ENCODE peak calls at places on chromosomes 6 and 20, in five cellular contexts. L, Q, J, E and N are unnamed samples.
A peak's percentile ranks its signal among the peaks of the same experiment; 100 is the strongest.

GRCh38 chr6:106609699-106610098 is 19.6 kb downstream of the RTN4IP1 start:
- DNase-seq in L (peak; percentile 21), Q (peak; percentile 32), J (no peak), E (peak; percentile 57), N (no peak)

GRCh38 chr20:1320016-1320415 is 8.9 kb downstream of the SDCBP2 start:
- DNase-seq in L (no peak), Q (no peak), J (no peak), E (no peak), N (no peak)

GRCh38 chr20:24694727-24695528 is 225.5 kb downstream of the SYNDIG1 start:
- DNase-seq in L (no peak), Q (no peak), J (no peak), E (peak; percentile 23), N (no peak)

GRCh38 chr6:138205437-138206094 is 12.7 kb downstream of the PBOV1 start:
- DNase-seq in L (no peak), Q (no peak), J (no peak), E (no peak), N (no peak)

GRCh38 chr6:109347779-109348178 is 34.5 kb downstream of the CD164 start:
- DNase-seq in L (no peak), Q (peak; percentile 26), J (no peak), E (no peak), N (no peak)

GRCh38 chr6:130115036-130115435 is 96.7 kb downstream of the L3MBTL3 start:
- DNase-seq in L (no peak), Q (no peak), J (no peak), E (no peak), N (no peak)

GRCh38 chr20:58634818-58635665 is 16.0 kb upstream of the STX16 start:
- DNase-seq in L (no peak), Q (peak; percentile 56), J (no peak), E (peak; percentile 22), N (no peak)

GRCh38 chr20:46638367-46639274 is 12.6 kb downstream of the SLC13A3 start:
- DNase-seq in L (no peak), Q (no peak), J (no peak), E (no peak), N (no peak)

GRCh38 chr6:155185544-155185943 is 78.3 kb upstream of the CLDN20 start:
- DNase-seq in L (peak; percentile 23), Q (no peak), J (no peak), E (peak; percentile 78), N (no peak)

GRCh38 chr6:77298298-77298697 is 165.0 kb downstream of the HTR1B start:
- DNase-seq in L (no peak), Q (no peak), J (no peak), E (no peak), N (no peak)

GRCh38 chr6:45586216-45587171 is 208.8 kb upstream of the SUPT3H start:
- DNase-seq in L (no peak), Q (peak; percentile 5), J (peak; percentile 88), E (no peak), N (peak; percentile 54)

GRCh38 chr6:125670586-125670985 is 78.8 kb upstream of the HEY2 start:
- DNase-seq in L (no peak), Q (no peak), J (no peak), E (no peak), N (no peak)

GRCh38 chr6:137369135-137369534 is 125.1 kb downstream of the OLIG3 start:
- DNase-seq in L (no peak), Q (no peak), J (no peak), E (no peak), N (no peak)

GRCh38 chr6:145839653-145840052 is 25.1 kb upstream of the FBXO30 start:
- DNase-seq in L (no peak), Q (no peak), J (no peak), E (no peak), N (no peak)

GRCh38 chr6:97068211-97068610 is 143.7 kb downstream of the KLHL32 start:
- DNase-seq in L (peak; percentile 12), Q (peak; percentile 43), J (no peak), E (no peak), N (no peak)

GRCh38 chr6:97069363-97069762 is 144.8 kb downstream of the KLHL32 start:
- DNase-seq in L (no peak), Q (no peak), J (no peak), E (no peak), N (no peak)

GRCh38 chr6:97067045-97067444 is 142.5 kb downstream of the KLHL32 start:
- DNase-seq in L (no peak), Q (no peak), J (no peak), E (no peak), N (no peak)

GRCh38 chr6:97064578-97064977 is 140.1 kb downstream of the KLHL32 start:
- DNase-seq in L (no peak), Q (no peak), J (no peak), E (no peak), N (no peak)

GRCh38 chr6:97066056-97066455 is 141.5 kb downstream of the KLHL32 start:
- DNase-seq in L (no peak), Q (no peak), J (no peak), E (no peak), N (no peak)
- H3K4me3 ChIP-seq in L (no peak overlapping the region), Q (no peak overlapping the region), J (no peak overlapping the region), E (no peak overlapping the region), N (no peak overlapping the region)

GRCh38 chr20:51398083-51398482 is 144.4 kb downstream of the NFATC2 start:
- DNase-seq in L (no peak), Q (no peak), J (no peak), E (no peak), N (no peak)
- H3K4me1 ChIP-seq in L (no peaks in the 10 kb centered on the region), Q (no peaks in the 10 kb centered on the region), J (peaks cover 45% of the 10 kb centered on the region), E (peaks cover 21% of the 10 kb centered on the region), N (peaks cover 51% of the 10 kb centered on the region)

GRCh38 chr20:48949304-48950170 is 28.0 kb downstream of the ARFGEF2 start:
- DNase-seq in L (no peak), Q (peak; percentile 61), J (no peak), E (peak; percentile 89), N (no peak)

GRCh38 chr20:48952656-48953055 is 31.1 kb downstream of the ARFGEF2 start:
- DNase-seq in L (no peak), Q (no peak), J (no peak), E (no peak), N (no peak)

GRCh38 chr20:48951041-48951440 is 29.5 kb downstream of the ARFGEF2 start:
- DNase-seq in L (no peak), Q (no peak), J (no peak), E (no peak), N (no peak)

GRCh38 chr20:48953653-48954052 is 32.1 kb downstream of the ARFGEF2 start:
- DNase-seq in L (no peak), Q (no peak), J (no peak), E (no peak), N (no peak)

DNA sequence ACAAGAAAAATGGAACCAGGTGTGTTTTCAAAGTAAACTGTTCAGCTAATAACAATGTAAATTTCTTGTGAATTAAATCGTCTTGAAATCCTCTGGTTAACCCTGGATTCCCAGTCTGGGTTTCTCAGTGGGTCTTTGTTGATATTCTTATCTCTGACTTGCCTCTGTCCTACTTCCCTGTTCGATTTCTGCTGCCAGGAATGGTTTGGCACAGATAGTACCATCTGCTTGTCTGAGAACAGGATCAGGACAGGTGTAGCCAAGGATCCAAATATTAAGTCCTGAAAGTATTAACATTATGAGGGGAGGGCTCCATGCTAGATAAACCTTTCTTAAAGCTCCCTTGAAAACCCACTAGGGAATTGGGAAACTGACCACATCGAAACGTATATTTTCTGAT is 30.1 kb downstream of the ARFGEF2 start:
- DNase-seq in L (no peak), Q (no peak), J (no peak), E (no peak), N (no peak)
- H3K36me3 ChIP-seq in L (peaks cover 24% of the 10 kb centered on the region), Q (peaks cover 78% of the 10 kb centered on the region), J (peaks cover 63% of the 10 kb centered on the region), E (peaks cover 52% of the 10 kb centered on the region), N (peaks cover 57% of the 10 kb centered on the region)

DNA sequence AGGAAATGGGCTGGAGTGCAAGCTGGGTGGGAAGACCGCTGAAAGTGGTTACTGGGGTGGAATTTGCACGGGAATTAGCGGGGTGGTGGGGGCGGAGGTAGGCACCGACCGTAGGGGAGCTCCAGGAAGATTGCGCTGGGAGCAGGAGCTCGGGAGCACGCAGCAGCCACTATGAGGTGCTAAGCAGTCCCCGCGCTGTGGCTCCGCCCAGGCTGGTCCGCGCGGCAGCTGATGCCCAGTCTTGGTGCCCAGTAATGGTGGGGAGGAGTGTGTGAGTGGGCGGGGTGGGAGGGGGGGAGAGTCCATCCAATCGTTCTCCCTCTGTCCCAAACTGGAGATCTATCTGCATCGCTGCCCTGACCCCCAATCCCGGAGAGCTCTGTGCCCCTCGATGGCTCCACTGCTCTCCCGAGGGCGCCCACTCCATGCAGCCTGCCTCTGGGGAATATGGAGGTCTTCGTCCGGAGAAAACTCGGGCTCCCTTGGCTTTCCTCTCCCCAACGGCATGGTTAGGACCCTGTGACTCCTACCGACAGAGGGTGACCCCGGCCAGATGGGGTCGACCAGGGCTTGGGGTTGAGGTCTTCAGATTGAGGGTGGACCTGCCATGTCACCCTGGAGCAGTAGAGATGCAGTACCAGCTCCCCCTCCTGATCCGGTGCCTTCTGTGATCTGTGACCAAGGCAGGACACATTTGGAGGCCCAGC is 5.3 kb downstream of the TP53TG5 start:
- DNase-seq in L (no peak), Q (no peak), J (no peak), E (no peak), N (no peak)
- H3K4me3 ChIP-seq in L (no peak overlapping the region), Q (no peak overlapping the region), J (peak overlapping the region; percentile 79), E (peak overlapping the region; percentile 10), N (peak overlapping the region; percentile 64)

DNA sequence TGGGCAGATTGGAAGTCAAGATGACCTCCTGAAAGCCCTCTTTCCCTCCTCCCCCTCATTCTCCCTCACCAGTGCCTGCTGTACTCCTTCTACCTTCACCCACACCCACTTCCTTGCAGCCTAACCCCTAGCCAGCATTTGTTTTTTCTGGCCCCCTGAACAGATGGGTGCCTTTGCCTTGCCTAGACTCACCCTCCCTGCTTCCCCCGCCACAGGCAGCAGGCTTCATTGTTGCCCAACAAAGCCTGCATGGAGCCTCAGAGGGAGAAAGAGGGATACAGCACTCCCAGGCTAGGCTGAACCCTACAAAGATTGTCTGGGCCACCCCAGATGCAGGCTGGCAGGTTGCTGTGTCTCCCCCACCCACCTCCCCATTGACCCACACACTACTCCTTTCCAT is 2.7 kb downstream of the MOCS1 start:
- DNase-seq in L (no peak), Q (no peak), J (no peak), E (no peak), N (no peak)
- H3K4me1 ChIP-seq in L (peaks cover 23% of the 10 kb centered on the region), Q (peaks cover 6% of the 10 kb centered on the region), J (peaks cover 10% of the 10 kb centered on the region), E (peaks cover 57% of the 10 kb centered on the region), N (no peaks in the 10 kb centered on the region)

GRCh38 chr6:147278891-147279290 is 74.7 kb downstream of the STXBP5 start:
- DNase-seq in L (no peak), Q (no peak), J (no peak), E (no peak), N (no peak)
- H3K36me3 ChIP-seq in L (peaks cover 4% of the 10 kb centered on the region), Q (peaks cover 93% of the 10 kb centered on the region), J (no peaks in the 10 kb centered on the region), E (peaks cover 4% of the 10 kb centered on the region), N (peaks cover 14% of the 10 kb centered on the region)

DNA sequence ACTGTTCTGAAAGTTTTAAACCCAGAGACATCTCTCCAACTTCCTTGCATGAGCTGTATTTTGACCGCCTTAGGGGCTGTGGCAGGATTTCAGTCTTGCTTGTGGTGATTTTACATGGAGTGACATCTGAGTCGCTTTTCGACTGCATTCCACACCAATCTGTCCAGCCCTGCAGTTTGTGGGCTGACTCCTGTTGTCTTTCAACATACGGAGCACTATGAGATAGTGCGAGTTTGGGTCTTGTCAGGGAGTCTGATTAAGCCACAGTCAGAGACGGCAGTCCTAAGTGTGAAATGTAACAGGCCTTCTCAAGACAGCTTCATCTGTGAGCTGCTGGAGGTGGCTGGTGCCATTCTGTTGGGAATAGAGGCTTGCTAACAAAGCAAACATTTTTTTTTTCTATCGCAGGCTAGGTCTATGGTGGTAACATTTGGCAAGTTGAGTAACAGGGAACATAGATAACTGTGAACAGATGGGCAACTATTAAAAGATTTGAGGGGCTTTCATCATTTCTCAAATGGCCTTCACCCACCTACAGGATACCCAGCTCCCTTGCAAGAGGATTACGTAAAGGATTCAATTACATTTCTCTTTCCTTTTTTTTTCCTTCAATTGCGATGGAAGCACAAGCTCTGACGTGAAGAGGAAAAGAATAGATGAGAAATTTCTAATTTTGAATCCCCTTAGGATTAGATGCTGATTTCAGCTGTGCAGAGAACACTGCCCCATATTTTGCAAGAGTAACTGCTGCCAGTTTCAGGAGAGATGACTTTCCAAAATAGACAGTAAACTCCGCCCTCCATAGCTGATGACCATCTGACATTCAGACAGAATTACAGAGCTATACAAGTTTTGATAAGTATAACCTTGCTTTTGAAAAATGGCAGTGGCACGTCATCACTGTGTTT is 25.1 kb downstream of the CAP2 start:
- DNase-seq in L (no peak), Q (no peak), J (no peak), E (no peak), N (no peak)
- H3K4me3 ChIP-seq in L (no peak overlapping the region), Q (no peak overlapping the region), J (no peak overlapping the region), E (no peak overlapping the region), N (no peak overlapping the region)